ENCODE peak calls at places on chromosomes 13 and 19, in eight cellular contexts. One of them, this sample, is unnamed.
A peak's percentile ranks its signal among the peaks of the same experiment; 100 is the strongest.

GRCh38 chr13:72431981-72432617 is 295.3 kb downstream of the MZT1 start:
- DNase-seq in left cardiac atrium: no peak
- DNase-seq in activated T-cell treated with anti-CD3 and anti-CD28 coated beads, Interleukin-2, amount 50 U/mL, for 72 hours: no peak
- DNase-seq in Calu3: no peak
- DNase-seq in uterus: no peak
- DNase-seq in retinal pigment epithelial cell: no peak
- DNase-seq in psoas muscle: no peak
- DNase-seq in B cell: no peak
- DNase-seq in this sample: no peak

GRCh38 chr19:13133241-13133870 is 15.3 kb downstream of the NACC1 start:
- DNase-seq in B cell: no peak
- DNase-seq in retinal pigment epithelial cell: no peak
- DNase-seq in left cardiac atrium: no peak
- DNase-seq in psoas muscle: no peak
- DNase-seq in Calu3: no peak
- DNase-seq in activated T-cell treated with anti-CD3 and anti-CD28 coated beads, Interleukin-2, amount 50 U/mL, for 72 hours: no peak
- DNase-seq in uterus: no peak
- DNase-seq in this sample: no peak

GRCh38 chr19:32828643-32829344 is 40.8 kb downstream of the SLC7A9 start:
- DNase-seq in activated T-cell treated with anti-CD3 and anti-CD28 coated beads, Interleukin-2, amount 50 U/mL, for 72 hours: no peak
- DNase-seq in psoas muscle: no peak
- DNase-seq in B cell: no peak
- DNase-seq in Calu3: no peak
- DNase-seq in uterus: no peak
- DNase-seq in retinal pigment epithelial cell: no peak
- DNase-seq in left cardiac atrium: no peak
- DNase-seq in this sample: peak; percentile 71

GRCh38 chr19:2552859-2553258 is 76.9 kb downstream of the GADD45B start:
- DNase-seq in Calu3: no peak
- DNase-seq in retinal pigment epithelial cell: no peak
- DNase-seq in uterus: no peak
- DNase-seq in activated T-cell treated with anti-CD3 and anti-CD28 coated beads, Interleukin-2, amount 50 U/mL, for 72 hours: peak; percentile 62
- DNase-seq in psoas muscle: no peak
- DNase-seq in left cardiac atrium: no peak
- DNase-seq in B cell: peak; percentile 79
- DNase-seq in this sample: no peak

GRCh38 chr19:1315470-1316166 is 29.9 kb downstream of the EFNA2 start:
- DNase-seq in Calu3: peak; percentile 67
- DNase-seq in left cardiac atrium: peak; percentile 61
- DNase-seq in activated T-cell treated with anti-CD3 and anti-CD28 coated beads, Interleukin-2, amount 50 U/mL, for 72 hours: peak; percentile 49
- DNase-seq in B cell: peak; percentile 63
- DNase-seq in retinal pigment epithelial cell: no peak
- DNase-seq in psoas muscle: peak; percentile 60
- DNase-seq in uterus: no peak
- DNase-seq in this sample: peak; percentile 90

GRCh38 chr13:23618341-23618740 is 48.1 kb downstream of the TNFRSF19 start:
- DNase-seq in psoas muscle: no peak
- DNase-seq in Calu3: peak; percentile 56
- DNase-seq in B cell: no peak
- DNase-seq in retinal pigment epithelial cell: peak; percentile 98
- DNase-seq in activated T-cell treated with anti-CD3 and anti-CD28 coated beads, Interleukin-2, amount 50 U/mL, for 72 hours: no peak
- DNase-seq in left cardiac atrium: no peak
- DNase-seq in uterus: no peak
- DNase-seq in this sample: no peak

GRCh38 chr19:2841858-2842574 is 741 bp downstream of the ZNF555 start:
- DNase-seq in uterus: no peak
- DNase-seq in left cardiac atrium: no peak
- DNase-seq in activated T-cell treated with anti-CD3 and anti-CD28 coated beads, Interleukin-2, amount 50 U/mL, for 72 hours: peak; percentile 34
- DNase-seq in retinal pigment epithelial cell: no peak
- DNase-seq in psoas muscle: no peak
- DNase-seq in Calu3: no peak
- DNase-seq in B cell: peak; percentile 39
- DNase-seq in this sample: no peak

GRCh38 chr19:3692141-3693029 is 7.9 kb downstream of the PIP5K1C start:
- DNase-seq in left cardiac atrium: no peak
- DNase-seq in uterus: no peak
- DNase-seq in activated T-cell treated with anti-CD3 and anti-CD28 coated beads, Interleukin-2, amount 50 U/mL, for 72 hours: peak; percentile 66
- DNase-seq in B cell: peak; percentile 64
- DNase-seq in retinal pigment epithelial cell: no peak
- DNase-seq in Calu3: peak; percentile 33
- DNase-seq in psoas muscle: no peak
- DNase-seq in this sample: no peak

GRCh38 chr19:39212377-39212742 is 8.3 kb upstream of the SYCN start:
- DNase-seq in Calu3: peak; percentile 64
- DNase-seq in left cardiac atrium: no peak
- DNase-seq in uterus: no peak
- DNase-seq in activated T-cell treated with anti-CD3 and anti-CD28 coated beads, Interleukin-2, amount 50 U/mL, for 72 hours: peak; percentile 73
- DNase-seq in B cell: peak; percentile 51
- DNase-seq in retinal pigment epithelial cell: no peak
- DNase-seq in psoas muscle: no peak
- DNase-seq in this sample: no peak

GRCh38 chr13:100887729-100888151 is 213.1 kb upstream of the TMTC4 start:
- DNase-seq in psoas muscle: no peak
- DNase-seq in Calu3: no peak
- DNase-seq in activated T-cell treated with anti-CD3 and anti-CD28 coated beads, Interleukin-2, amount 50 U/mL, for 72 hours: no peak
- DNase-seq in uterus: no peak
- DNase-seq in left cardiac atrium: no peak
- DNase-seq in B cell: no peak
- DNase-seq in retinal pigment epithelial cell: peak; percentile 48
- DNase-seq in this sample: no peak